ENCODE peak calls at places on chromosomes 4 and X, in ten cellular contexts. B is BE2C, A is hepatocyte, F is tibial artery, D is body of pancreas, K is H1, U is cardiac muscle cell, Q is Panc1, O is left lung, N is heart left ventricle. H is an unnamed sample.

GRCh38 chrX:40644821-40645358 is 2.5 kb downstream of the CXorf38 start:
- DNase-seq in D (peak; percentile 52), F (peak; percentile 56), Q (no peak), K (no peak), A (peak; percentile 38), O (peak; percentile 64), N (no peak), U (peak; percentile 73), B (peak; percentile 12), H (peak; percentile 57)

GRCh38 chr4:37440519-37440900 is 196.0 kb downstream of the NWD2 start:
- DNase-seq in N (no peak), A (no peak), K (no peak), O (no peak), B (no peak), Q (no peak), F (no peak), U (no peak), D (no peak), H (no peak)

GRCh38 chr4:33386761-33387160 is 2666.6 kb downstream of the PCDH7 start:
- DNase-seq in O (no peak), D (no peak), U (peak; percentile 16), B (no peak), N (no peak), F (no peak), Q (no peak), A (no peak), K (no peak), H (no peak)

GRCh38 chr4:110518889-110519490 is 43.0 kb downstream of the ENPEP start:
- DNase-seq in D (peak; percentile 21), F (no peak), B (peak; percentile 42), U (peak; percentile 40), O (no peak), K (no peak), N (no peak), A (peak; percentile 41), Q (no peak), H (no peak)

GRCh38 chr4:111982089-111982488 is 163.2 kb upstream of the FAM241A start:
- DNase-seq in B (no peak), Q (no peak), O (no peak), U (no peak), K (no peak), F (no peak), D (no peak), A (no peak), N (no peak), H (no peak)

GRCh38 chr4:134327274-134328122 is 125.9 kb upstream of the PABPC4L start:
- DNase-seq in O (no peak), Q (no peak), U (no peak), A (no peak), N (no peak), B (no peak), F (no peak), D (peak; percentile 10), K (no peak), H (no peak)

GRCh38 chr4:169058312-169058711 is 48.3 kb upstream of the CBR4 start:
- DNase-seq in B (no peak), U (no peak), N (peak; percentile 77), A (no peak), Q (no peak), D (no peak), O (no peak), F (no peak), K (no peak), H (no peak)

GRCh38 chrX:130173190-130173895 is 1.6 kb downstream of the RAB33A start:
- DNase-seq in K (no peak), Q (no peak), F (peak; percentile 79), B (no peak), D (no peak), O (peak; percentile 46), U (peak; percentile 86), A (no peak), N (no peak), H (no peak)

GRCh38 chrX:283115-283845 is 2.1 kb downstream of the PLCXD1 start:
- DNase-seq in B (peak; percentile 86), O (peak; percentile 90), Q (no peak), N (peak; percentile 92), U (peak; percentile 90), F (peak; percentile 94), A (peak; percentile 92), D (peak; percentile 89), K (peak; percentile 90), H (peak; percentile 93)

GRCh38 chrX:45749375-45749774 is 548.7 kb upstream of the DIPK2B start:
- DNase-seq in U (no peak), A (no peak), K (no peak), Q (no peak), D (no peak), F (no peak), B (no peak), O (no peak), N (no peak), H (no peak)

GRCh38 chrX:83759872-83760271 is 101.1 kb upstream of the CYLC1 start:
- DNase-seq in N (no peak), D (no peak), Q (no peak), O (no peak), B (no peak), F (no peak), A (peak; percentile 8), K (no peak), U (no peak), H (no peak)

DNA sequence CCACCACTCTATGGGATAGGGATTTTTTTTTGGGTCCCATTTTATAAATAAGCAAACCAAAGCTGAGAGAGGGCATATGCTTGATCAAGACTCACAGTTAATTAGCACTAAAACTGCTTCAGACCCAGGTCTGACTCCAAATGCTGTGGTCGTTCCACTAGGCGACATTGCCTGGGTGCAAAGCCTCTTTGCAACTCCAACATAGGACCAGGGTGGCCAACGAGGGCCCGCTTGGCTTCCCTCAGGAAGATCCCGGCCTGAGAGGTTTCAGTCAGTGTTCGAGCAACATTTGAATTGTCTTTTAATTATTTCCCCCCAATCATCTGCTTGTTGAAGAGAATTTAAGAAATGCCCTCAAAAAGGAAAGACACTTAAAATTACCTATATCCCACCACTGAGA is 11.2 kb downstream of the PJA1 start:
- DNase-seq in O (no peak), A (no peak), D (no peak), U (no peak), N (no peak), F (no peak), K (no peak), B (no peak), Q (no peak), H (no peak)
- H3K4me1 ChIP-seq in O (no peaks in the 10 kb centered on the region), A (peaks cover 7% of the 10 kb centered on the region), D (peaks cover 8% of the 10 kb centered on the region), U (peaks cover 11% of the 10 kb centered on the region), N (no peaks in the 10 kb centered on the region), F (no peaks in the 10 kb centered on the region), K (peaks cover 16% of the 10 kb centered on the region), B (no peaks in the 10 kb centered on the region), Q (no peaks in the 10 kb centered on the region), H (peaks cover 3% of the 10 kb centered on the region)

GRCh38 chrX:42246814-42247213 is 323.5 kb upstream of the CASK start:
- DNase-seq in O (peak; percentile 43), D (no peak), F (no peak), U (peak; percentile 75), A (peak; percentile 16), B (no peak), N (no peak), Q (no peak), K (no peak), H (peak; percentile 51)
- TF ChIP-seq CTCF in O (no peak), D (no peak), F (no peak), U (no peak), A (no peak), B (no peak), N (no peak), Q (no peak), K (no peak), H (no peak)

DNA sequence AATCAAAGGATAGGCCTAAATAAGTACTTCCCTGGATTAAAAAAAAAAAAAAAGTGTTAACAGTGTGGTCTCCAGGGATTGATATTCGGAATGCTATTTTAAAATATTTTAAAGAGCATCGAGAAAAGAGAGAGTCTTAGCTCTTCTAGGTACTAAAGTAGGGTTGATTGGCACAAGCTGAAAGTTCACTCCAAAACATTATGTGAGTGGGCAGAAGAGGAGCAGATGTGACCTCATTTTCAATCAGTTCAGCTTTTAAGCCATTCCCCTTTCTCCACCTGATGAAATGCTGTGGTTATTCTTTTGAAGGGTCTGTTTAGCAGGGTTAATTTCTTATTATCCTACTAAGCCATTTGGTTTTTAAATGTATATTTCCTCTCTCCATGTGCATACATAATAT is 69.1 kb downstream of the GALNT7 start:
- DNase-seq in Q (no peak), O (no peak), N (no peak), K (no peak), U (no peak), A (no peak), F (no peak), D (no peak), B (no peak), H (no peak)
- H3K4me1 ChIP-seq in Q (peaks cover 55% of the 10 kb centered on the region), O (no peaks in the 10 kb centered on the region), N (peaks cover 12% of the 10 kb centered on the region), K (peaks cover 17% of the 10 kb centered on the region), U (peaks cover 10% of the 10 kb centered on the region), A (peaks cover 7% of the 10 kb centered on the region), F (no peaks in the 10 kb centered on the region), D (no peaks in the 10 kb centered on the region), B (no peaks in the 10 kb centered on the region), H (no peaks in the 10 kb centered on the region)

GRCh38 chr4:2413821-2414610 is 4.4 kb downstream of the ZFYVE28 start:
- DNase-seq in O (no peak), N (no peak), U (peak; percentile 60), D (no peak), A (no peak), Q (no peak), B (no peak), F (no peak), K (peak; percentile 76), H (peak; percentile 43)

GRCh38 chr4:2415213-2415612 is 3.2 kb downstream of the ZFYVE28 start:
- DNase-seq in D (no peak), Q (no peak), K (no peak), B (no peak), F (no peak), U (no peak), N (no peak), O (no peak), A (no peak), H (no peak)

GRCh38 chr4:2412534-2412884 is 5.9 kb downstream of the ZFYVE28 start:
- DNase-seq in N (peak; percentile 17), Q (no peak), B (no peak), K (no peak), O (no peak), U (no peak), D (no peak), A (peak; percentile 67), F (no peak), H (no peak)

GRCh38 chr4:2411786-2412510 is 6.5 kb downstream of the ZFYVE28 start:
- DNase-seq in D (no peak), B (no peak), Q (no peak), A (no peak), O (no peak), U (no peak), F (no peak), N (peak; percentile 46), K (no peak), H (no peak)

DNA sequence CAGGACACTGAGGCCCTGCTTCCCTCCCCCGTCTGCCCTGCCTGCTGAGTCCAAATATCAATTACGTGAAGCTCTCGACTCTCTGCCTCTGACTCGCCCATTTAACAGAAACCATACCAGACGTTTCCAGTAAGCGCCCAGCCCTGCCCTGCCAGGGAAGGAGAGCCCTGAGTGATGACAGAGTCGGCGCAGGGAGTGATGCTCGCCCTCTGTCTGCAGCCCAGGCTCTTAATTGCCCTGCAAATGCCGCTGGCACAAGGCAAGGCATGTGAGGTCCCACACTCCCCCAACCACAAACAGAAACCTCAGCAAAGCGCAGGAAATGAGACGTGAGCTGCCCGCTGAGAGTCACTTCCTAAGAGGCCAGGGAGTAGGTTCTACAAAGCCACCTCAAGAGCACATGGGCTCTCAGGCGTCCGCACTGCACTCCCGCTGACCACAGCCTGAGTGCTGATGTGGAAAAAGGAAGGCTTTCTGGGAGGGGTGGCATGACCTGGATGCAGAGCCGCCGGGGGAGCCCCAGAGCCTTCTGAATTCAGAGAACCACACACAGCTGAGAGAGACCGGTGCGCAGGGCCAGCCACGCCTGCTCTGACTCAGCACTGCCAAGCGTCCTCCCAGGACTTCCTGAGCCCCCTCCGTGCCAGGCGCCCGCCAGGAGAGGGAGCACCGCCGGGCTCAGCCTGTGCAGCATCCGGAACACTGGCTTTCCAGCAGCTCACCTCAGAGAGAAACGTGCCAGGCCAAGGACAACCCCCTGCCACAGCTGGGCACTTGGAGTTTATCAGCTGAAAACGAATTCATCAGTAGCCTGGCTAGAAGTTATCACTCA is 5.3 kb downstream of the ZFYVE28 start:
- DNase-seq in O (peak; percentile 87), B (peak; percentile 87), K (peak; percentile 86), U (peak; percentile 87), N (peak; percentile 88), D (peak; percentile 92), F (peak; percentile 75), Q (peak; percentile 68), A (peak; percentile 93), H (peak; percentile 87)
- TF ChIP-seq CTCF in O (peak; percentile 15), B (peak; percentile 53), K (peak; percentile 42), U (peak; percentile 54), N (no peak), D (peak; percentile 45), F (peak; percentile 45), Q (peak; percentile 78), A (peak; percentile 44), H (peak; percentile 37)

H was measured in lower lobe of right lung.